ENCODE peak calls at places on chromosomes 6 and 20, in seven cellular contexts. One of them, this sample, is unnamed. For H3K4me1, the result is how much of the 10 kb centered on the place peaks cover.

GRCh38 chr6:63307581-63308246 is 12.1 kb downstream of the LGSN start:
- DNase-seq in HepG2: peak
- DNase-seq in uterus: no peak
- DNase-seq in adrenal gland: peak
- DNase-seq in IMR-90: peak
- DNase-seq in ovary: no peak
- DNase-seq in heart left ventricle: no peak
- DNase-seq in this sample: no peak

GRCh38 chr20:10255846-10256245 is 37.2 kb downstream of the SNAP25 start:
- DNase-seq in HepG2: no peak
- DNase-seq in uterus: no peak
- DNase-seq in adrenal gland: no peak
- DNase-seq in IMR-90: no peak
- DNase-seq in ovary: no peak
- DNase-seq in heart left ventricle: no peak
- DNase-seq in this sample: no peak

GRCh38 chr6:90194371-90194841 is 102.2 kb downstream of the BACH2 start:
- DNase-seq in HepG2: no peak
- DNase-seq in uterus: no peak
- DNase-seq in adrenal gland: peak
- DNase-seq in IMR-90: peak
- DNase-seq in ovary: no peak
- DNase-seq in heart left ventricle: no peak
- DNase-seq in this sample: no peak

GRCh38 chr6:27836080-27836782 is 76.0 kb downstream of the OR2B2 start:
- DNase-seq in HepG2: no peak
- DNase-seq in uterus: no peak
- DNase-seq in adrenal gland: no peak
- DNase-seq in IMR-90: no peak
- DNase-seq in ovary: no peak
- DNase-seq in heart left ventricle: no peak
- DNase-seq in this sample: no peak

GRCh38 chr6:48069280-48069679 is 41.7 kb downstream of the PTCHD4 start:
- DNase-seq in HepG2: no peak
- DNase-seq in uterus: no peak
- DNase-seq in adrenal gland: no peak
- DNase-seq in IMR-90: peak
- DNase-seq in ovary: no peak
- DNase-seq in heart left ventricle: no peak
- DNase-seq in this sample: no peak

GRCh38 chr6:62272118-62272517 is 13.9 kb downstream of the KHDRBS2 start:
- DNase-seq in HepG2: no peak
- DNase-seq in uterus: no peak
- DNase-seq in adrenal gland: no peak
- DNase-seq in IMR-90: no peak
- DNase-seq in ovary: no peak
- DNase-seq in heart left ventricle: no peak
- DNase-seq in this sample: no peak

GRCh38 chr6:106194949-106195919 is 109.1 kb downstream of the PRDM1 start:
- DNase-seq in HepG2: no peak
- DNase-seq in uterus: no peak
- DNase-seq in adrenal gland: no peak
- DNase-seq in IMR-90: peak
- DNase-seq in ovary: no peak
- DNase-seq in heart left ventricle: no peak
- DNase-seq in this sample: no peak

GRCh38 chr6:54680531-54680930 is 166.0 kb upstream of the FAM83B start:
- DNase-seq in HepG2: no peak
- DNase-seq in uterus: no peak
- DNase-seq in adrenal gland: no peak
- DNase-seq in IMR-90: no peak
- DNase-seq in ovary: no peak
- DNase-seq in heart left ventricle: no peak
- DNase-seq in this sample: no peak

GRCh38 chr20:54624701-54625472 is 149.5 kb downstream of the DOK5 start:
- DNase-seq in HepG2: no peak
- DNase-seq in uterus: no peak
- DNase-seq in adrenal gland: no peak
- DNase-seq in IMR-90: peak
- DNase-seq in ovary: no peak
- DNase-seq in heart left ventricle: peak
- DNase-seq in this sample: no peak

GRCh38 chr20:36717657-36718056 is 28.2 kb downstream of the NDRG3 start:
- DNase-seq in HepG2: peak
- DNase-seq in uterus: no peak
- DNase-seq in adrenal gland: peak
- DNase-seq in IMR-90: no peak
- DNase-seq in ovary: no peak
- DNase-seq in heart left ventricle: no peak
- DNase-seq in this sample: no peak

GRCh38 chr6:148435386-148435785 is 92.7 kb downstream of the SASH1 start:
- DNase-seq in HepG2: no peak
- DNase-seq in uterus: no peak
- DNase-seq in adrenal gland: no peak
- DNase-seq in IMR-90: peak
- DNase-seq in ovary: no peak
- DNase-seq in heart left ventricle: no peak
- DNase-seq in this sample: no peak

GRCh38 chr20:11362450-11362849 is 555.2 kb upstream of the BTBD3 start:
- DNase-seq in HepG2: no peak
- DNase-seq in uterus: no peak
- DNase-seq in adrenal gland: no peak
- DNase-seq in IMR-90: no peak
- DNase-seq in ovary: no peak
- DNase-seq in heart left ventricle: no peak
- DNase-seq in this sample: no peak

GRCh38 chr6:166106076-166106686 is 61.5 kb downstream of the TBXT start:
- DNase-seq in HepG2: peak
- DNase-seq in uterus: peak
- DNase-seq in adrenal gland: peak
- DNase-seq in IMR-90: peak
- DNase-seq in ovary: peak
- DNase-seq in heart left ventricle: peak
- DNase-seq in this sample: no peak

GRCh38 chr20:16556299-16556698 is 16.9 kb downstream of the KIF16B start:
- DNase-seq in HepG2: no peak
- DNase-seq in uterus: no peak
- DNase-seq in adrenal gland: no peak
- DNase-seq in IMR-90: peak
- DNase-seq in ovary: no peak
- DNase-seq in heart left ventricle: no peak
- DNase-seq in this sample: no peak

GRCh38 chr6:3211681-3212080 is 15.8 kb downstream of the TUBB2B start:
- DNase-seq in HepG2: no peak
- DNase-seq in uterus: no peak
- DNase-seq in adrenal gland: no peak
- DNase-seq in IMR-90: no peak
- DNase-seq in ovary: no peak
- DNase-seq in heart left ventricle: no peak
- DNase-seq in this sample: no peak

GRCh38 chr6:3383525-3383924 is 73.3 kb downstream of the SLC22A23 start:
- DNase-seq in HepG2: peak
- DNase-seq in uterus: peak
- DNase-seq in adrenal gland: peak
- DNase-seq in IMR-90: peak
- DNase-seq in ovary: no peak
- DNase-seq in heart left ventricle: no peak
- DNase-seq in this sample: no peak

GRCh38 chr6:2986722-2987196 is 12.9 kb upstream of the NQO2 start:
- DNase-seq in HepG2: no peak
- DNase-seq in uterus: peak
- DNase-seq in adrenal gland: peak
- DNase-seq in IMR-90: peak
- DNase-seq in ovary: no peak
- DNase-seq in heart left ventricle: no peak
- DNase-seq in this sample: no peak

GRCh38 chr6:136607932-136608772 is 57.9 kb upstream of the MAP7 start:
- DNase-seq in HepG2: peak
- DNase-seq in uterus: peak
- DNase-seq in adrenal gland: peak
- DNase-seq in IMR-90: peak
- DNase-seq in ovary: no peak
- DNase-seq in heart left ventricle: peak
- DNase-seq in this sample: no peak

GRCh38 chr6:115570326-115570725 is 490.4 kb downstream of the FRK start:
- DNase-seq in HepG2: no peak
- DNase-seq in uterus: no peak
- DNase-seq in adrenal gland: no peak
- DNase-seq in IMR-90: peak
- DNase-seq in ovary: no peak
- DNase-seq in heart left ventricle: no peak
- DNase-seq in this sample: no peak

GRCh38 chr20:47334022-47334551 is 22.4 kb downstream of the ZMYND8 start:
- DNase-seq in HepG2: peak
- DNase-seq in uterus: peak
- DNase-seq in adrenal gland: no peak
- DNase-seq in IMR-90: peak
- DNase-seq in ovary: no peak
- DNase-seq in heart left ventricle: no peak
- DNase-seq in this sample: no peak
- TF ChIP-seq POLR2A in HepG2: no peak
- TF ChIP-seq POLR2A in uterus: no peak
- TF ChIP-seq POLR2A in adrenal gland: peak
- TF ChIP-seq POLR2A in IMR-90: peak
- TF ChIP-seq POLR2A in ovary: no peak
- TF ChIP-seq POLR2A in heart left ventricle: peak
- TF ChIP-seq POLR2A in this sample: no peak

GRCh38 chr6:108619431-108620197 is 58.9 kb downstream of the FOXO3 start:
- DNase-seq in HepG2: no peak
- DNase-seq in uterus: no peak
- DNase-seq in adrenal gland: no peak
- DNase-seq in IMR-90: peak
- DNase-seq in ovary: no peak
- DNase-seq in heart left ventricle: no peak
- DNase-seq in this sample: no peak

GRCh38 chr6:108623995-108624394 is 63.3 kb downstream of the FOXO3 start:
- DNase-seq in HepG2: peak
- DNase-seq in uterus: no peak
- DNase-seq in adrenal gland: no peak
- DNase-seq in IMR-90: no peak
- DNase-seq in ovary: no peak
- DNase-seq in heart left ventricle: no peak
- DNase-seq in this sample: no peak

GRCh38 chr6:108618623-108619152 is 58.0 kb downstream of the FOXO3 start:
- DNase-seq in HepG2: no peak
- DNase-seq in uterus: no peak
- DNase-seq in adrenal gland: no peak
- DNase-seq in IMR-90: no peak
- DNase-seq in ovary: no peak
- DNase-seq in heart left ventricle: no peak
- DNase-seq in this sample: no peak

GRCh38 chr6:108622601-108623335 is 62.1 kb downstream of the FOXO3 start:
- DNase-seq in HepG2: no peak
- DNase-seq in uterus: peak
- DNase-seq in adrenal gland: peak
- DNase-seq in IMR-90: peak
- DNase-seq in ovary: no peak
- DNase-seq in heart left ventricle: no peak
- DNase-seq in this sample: no peak

DNA sequence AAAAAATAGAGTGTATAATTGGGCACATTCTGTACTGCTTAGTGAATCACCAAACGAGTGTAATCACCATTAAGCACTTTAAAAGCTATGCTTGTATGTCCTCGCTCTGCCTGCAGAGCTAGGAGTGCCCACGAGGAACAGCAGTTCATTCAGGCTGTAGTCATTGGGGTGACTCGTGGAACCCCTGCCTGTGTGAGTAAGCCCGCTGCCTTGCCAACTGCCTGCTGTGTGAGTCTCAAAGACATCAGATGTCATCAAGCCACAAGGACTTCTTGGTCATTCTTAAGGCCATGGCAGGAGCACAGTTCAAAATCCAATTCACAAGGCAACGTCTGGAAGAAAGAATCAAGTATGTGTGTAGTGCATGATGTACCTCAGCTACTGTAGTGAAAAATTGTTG is 60.4 kb downstream of the FOXO3 start:
- DNase-seq in HepG2: no peak
- DNase-seq in uterus: no peak
- DNase-seq in adrenal gland: peak
- DNase-seq in IMR-90: peak
- DNase-seq in ovary: no peak
- DNase-seq in heart left ventricle: no peak
- DNase-seq in this sample: no peak
- TF ChIP-seq CTCF in HepG2: no peak
- TF ChIP-seq CTCF in uterus: no peak
- TF ChIP-seq CTCF in adrenal gland: no peak
- TF ChIP-seq CTCF in IMR-90: peak
- TF ChIP-seq CTCF in ovary: no peak
- TF ChIP-seq CTCF in heart left ventricle: no peak
- TF ChIP-seq CTCF in this sample: no peak

GRCh38 chr6:5132741-5133140 is 47.6 kb downstream of the PPP1R3G start:
- DNase-seq in HepG2: no peak
- DNase-seq in uterus: peak
- DNase-seq in adrenal gland: peak
- DNase-seq in IMR-90: peak
- DNase-seq in ovary: peak
- DNase-seq in heart left ventricle: peak
- DNase-seq in this sample: peak

GRCh38 chr6:5135783-5136376 is 50.7 kb downstream of the PPP1R3G start:
- DNase-seq in HepG2: peak
- DNase-seq in uterus: no peak
- DNase-seq in adrenal gland: no peak
- DNase-seq in IMR-90: no peak
- DNase-seq in ovary: no peak
- DNase-seq in heart left ventricle: no peak
- DNase-seq in this sample: no peak

GRCh38 chr6:5130135-5130866 is 45.2 kb downstream of the PPP1R3G start:
- DNase-seq in HepG2: no peak
- DNase-seq in uterus: no peak
- DNase-seq in adrenal gland: no peak
- DNase-seq in IMR-90: no peak
- DNase-seq in ovary: no peak
- DNase-seq in heart left ventricle: no peak
- DNase-seq in this sample: no peak

GRCh38 chr6:5136856-5137255 is 51.7 kb downstream of the PPP1R3G start:
- DNase-seq in HepG2: no peak
- DNase-seq in uterus: no peak
- DNase-seq in adrenal gland: no peak
- DNase-seq in IMR-90: no peak
- DNase-seq in ovary: no peak
- DNase-seq in heart left ventricle: no peak
- DNase-seq in this sample: no peak

DNA sequence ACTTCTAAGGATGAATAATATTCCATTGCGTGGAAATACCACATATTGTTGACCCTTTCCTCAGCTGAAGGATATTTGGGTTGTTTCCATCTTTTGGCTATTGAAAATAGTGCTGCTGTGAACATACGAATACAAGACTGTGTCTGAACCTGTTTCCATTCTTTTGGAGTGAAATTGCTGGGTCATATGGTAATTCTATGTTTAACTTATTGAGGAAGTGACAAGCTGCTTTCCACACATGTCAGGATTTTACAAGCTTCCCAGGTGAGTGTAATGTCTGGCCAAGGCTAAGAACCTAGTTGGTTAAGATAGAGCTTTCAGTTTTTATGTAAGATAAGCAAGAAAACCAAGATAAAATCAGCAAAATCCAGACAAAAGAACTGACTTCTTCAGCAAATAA is 48.8 kb downstream of the PPP1R3G start:
- DNase-seq in HepG2: no peak
- DNase-seq in uterus: no peak
- DNase-seq in adrenal gland: no peak
- DNase-seq in IMR-90: no peak
- DNase-seq in ovary: no peak
- DNase-seq in heart left ventricle: no peak
- DNase-seq in this sample: no peak
- H3K4me1 ChIP-seq in HepG2: under half
- H3K4me1 ChIP-seq in uterus: under half
- H3K4me1 ChIP-seq in adrenal gland: under half
- H3K4me1 ChIP-seq in IMR-90: under half
- H3K4me1 ChIP-seq in ovary: under half
- H3K4me1 ChIP-seq in heart left ventricle: under half
- H3K4me1 ChIP-seq in this sample: under half

GRCh38 chr20:49812463-49813304 is at the start of gene SLC9A8:
- DNase-seq in HepG2: peak
- DNase-seq in uterus: peak
- DNase-seq in adrenal gland: peak
- DNase-seq in IMR-90: peak
- DNase-seq in ovary: peak
- DNase-seq in heart left ventricle: peak
- DNase-seq in this sample: peak
- TF ChIP-seq POLR2A in HepG2: peak
- TF ChIP-seq POLR2A in uterus: peak
- TF ChIP-seq POLR2A in adrenal gland: peak
- TF ChIP-seq POLR2A in IMR-90: peak
- TF ChIP-seq POLR2A in ovary: peak
- TF ChIP-seq POLR2A in heart left ventricle: peak
- TF ChIP-seq POLR2A in this sample: peak

This sample was measured in vagina.